ENCODE peak calls at places on chromosomes 6 and 20, in eight cellular contexts. H, D, G, T, E, A, U and Q are unnamed samples.

GRCh38 chr6:148700713-148701392 is 46.0 kb upstream of the UST start:
- DNase-seq in H (no peak), D (no peak), G (no peak), T (no peak), E (no peak), A (no peak), U (no peak), Q (no peak)

GRCh38 chr6:16741112-16742016 is 19.9 kb downstream of the ATXN1 start:
- DNase-seq in H (no peak), D (no peak), G (no peak), T (peak; percentile 67), E (no peak), A (no peak), U (no peak), Q (no peak)

GRCh38 chr6:127186889-127187288 is 68.4 kb downstream of the RSPO3 start:
- DNase-seq in H (peak; percentile 13), D (peak; percentile 67), G (peak; percentile 22), T (no peak), E (peak; percentile 53), A (peak; percentile 94), U (peak; percentile 37), Q (peak; percentile 91)

GRCh38 chr6:113982055-113982550 is 11.2 kb upstream of the HDAC2 start:
- DNase-seq in H (no peak), D (no peak), G (no peak), T (no peak), E (no peak), A (no peak), U (no peak), Q (no peak)

GRCh38 chr20:16485406-16485805 is 87.8 kb downstream of the KIF16B start:
- DNase-seq in H (no peak), D (no peak), G (no peak), T (no peak), E (no peak), A (no peak), U (no peak), Q (no peak)

GRCh38 chr6:32194825-32195651 is 2.6 kb upstream of the GPSM3 start:
- DNase-seq in H (no peak), D (no peak), G (peak; percentile 48), T (no peak), E (no peak), A (no peak), U (peak; percentile 61), Q (no peak)

GRCh38 chr20:10511166-10511506 is 76.0 kb downstream of the SLX4IP start:
- DNase-seq in H (no peak), D (no peak), G (no peak), T (no peak), E (no peak), A (no peak), U (no peak), Q (no peak)

GRCh38 chr20:62666736-62667529 is 24.6 kb downstream of the SLCO4A1 start:
- DNase-seq in H (peak; percentile 58), D (peak; percentile 87), G (no peak), T (peak; percentile 56), E (no peak), A (no peak), U (peak; percentile 60), Q (no peak)

GRCh38 chr6:17707371-17707651 is 586 bp upstream of the NUP153 start:
- DNase-seq in H (no peak), D (no peak), G (no peak), T (no peak), E (no peak), A (no peak), U (no peak), Q (no peak)

GRCh38 chr20:21390768-21391167 is 6.6 kb downstream of the NKX2-4 start:
- DNase-seq in H (no peak), D (no peak), G (no peak), T (no peak), E (no peak), A (no peak), U (no peak), Q (no peak)

GRCh38 chr20:62832212-62832922 is 15.5 kb downstream of the COL9A3 start:
- DNase-seq in H (no peak), D (peak; percentile 74), G (no peak), T (peak; percentile 32), E (no peak), A (peak; percentile 90), U (no peak), Q (no peak)

GRCh38 chr6:72963946-72964345 is 261.4 kb downstream of the KHDC1L start:
- DNase-seq in H (no peak), D (no peak), G (no peak), T (peak; percentile 65), E (no peak), A (no peak), U (no peak), Q (no peak)

GRCh38 chr6:159969204-159969912 is 476 bp downstream of the IGF2R start:
- DNase-seq in H (no peak), D (peak; percentile 70), G (peak; percentile 20), T (no peak), E (no peak), A (peak; percentile 90), U (peak; percentile 51), Q (peak; percentile 82)

DNA sequence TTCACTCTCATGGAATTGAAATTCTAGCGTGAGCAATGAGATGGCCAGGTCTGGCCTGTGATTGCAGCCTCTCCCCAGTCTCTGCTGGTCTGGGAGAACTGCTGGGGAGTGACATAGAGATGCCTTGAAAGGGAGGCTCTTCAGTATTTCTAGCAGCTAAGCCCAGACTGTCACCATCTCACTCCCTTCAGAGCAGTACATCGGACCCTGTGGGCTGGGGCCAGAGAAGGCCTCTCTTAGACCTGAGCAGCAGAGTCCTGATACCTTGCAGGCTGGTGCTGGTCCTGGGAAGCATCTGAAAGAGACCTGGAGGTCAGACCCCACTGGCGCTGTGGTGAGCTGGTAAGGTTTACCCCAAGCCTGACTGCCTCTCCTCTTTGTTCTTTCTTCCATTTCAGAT is 87.4 kb downstream of the TCP11 start:
- DNase-seq in H (no peak), D (peak; percentile 36), G (no peak), T (no peak), E (no peak), A (no peak), U (no peak), Q (no peak)
- H3K27ac ChIP-seq in H (peak overlapping the region; percentile 89), D (peak overlapping the region; percentile 79), G (no peak overlapping the region), T (no peak overlapping the region), E (no peak overlapping the region), A (no peak overlapping the region), U (no peak overlapping the region), Q (peak overlapping the region; percentile 33)

GRCh38 chr20:41170386-41171105 is 33.2 kb downstream of the PLCG1 start:
- DNase-seq in H (no peak), D (no peak), G (no peak), T (no peak), E (peak; percentile 44), A (no peak), U (no peak), Q (peak; percentile 46)
- H3K36me3 ChIP-seq in H (peaks cover 87% of the 10 kb centered on the region), D (peaks cover 12% of the 10 kb centered on the region), G (peaks cover 62% of the 10 kb centered on the region), T (peaks cover 6% of the 10 kb centered on the region), E (peaks cover 91% of the 10 kb centered on the region), A (peaks cover 6% of the 10 kb centered on the region), U (peaks cover 2% of the 10 kb centered on the region), Q (peaks cover 90% of the 10 kb centered on the region)

GRCh38 chr6:130967502-130968469 is 95.3 kb downstream of the EPB41L2 start:
- DNase-seq in H (no peak), D (no peak), G (no peak), T (no peak), E (no peak), A (no peak), U (no peak), Q (no peak)

GRCh38 chr6:130970839-130971410 is 92.1 kb downstream of the EPB41L2 start:
- DNase-seq in H (no peak), D (no peak), G (no peak), T (no peak), E (no peak), A (no peak), U (no peak), Q (no peak)

GRCh38 chr6:130969807-130970491 is 93.1 kb downstream of the EPB41L2 start:
- DNase-seq in H (no peak), D (peak; percentile 62), G (no peak), T (no peak), E (no peak), A (no peak), U (no peak), Q (no peak)

GRCh38 chr6:130966581-130966980 is 96.5 kb downstream of the EPB41L2 start:
- DNase-seq in H (no peak), D (no peak), G (no peak), T (no peak), E (no peak), A (no peak), U (no peak), Q (no peak)

DNA sequence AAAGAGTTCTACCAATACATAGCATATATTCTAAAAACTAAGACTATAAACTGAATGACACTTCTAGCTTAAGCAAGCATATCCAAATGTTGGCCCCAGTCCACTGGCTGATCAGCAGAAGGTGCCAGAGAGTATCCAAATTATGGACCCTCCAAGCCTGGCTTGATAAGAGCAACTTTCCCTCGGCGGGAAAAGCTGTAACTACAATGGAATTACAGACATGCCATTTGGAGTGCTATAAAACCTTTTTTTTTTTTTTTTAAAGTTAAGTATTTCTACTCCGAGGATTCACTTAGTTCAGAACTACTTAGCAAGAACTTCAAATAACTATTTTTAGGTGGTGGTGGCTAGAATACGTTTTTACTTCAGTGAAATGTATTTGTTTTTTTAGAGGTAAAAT is 94.6 kb downstream of the EPB41L2 start:
- DNase-seq in H (no peak), D (no peak), G (no peak), T (no peak), E (no peak), A (no peak), U (no peak), Q (no peak)
- H3K27ac ChIP-seq in H (peak overlapping the region; percentile 73), D (peak overlapping the region; percentile 48), G (no peak overlapping the region), T (no peak overlapping the region), E (no peak overlapping the region), A (peak overlapping the region; percentile 68), U (no peak overlapping the region), Q (peak overlapping the region; percentile 65)

DNA sequence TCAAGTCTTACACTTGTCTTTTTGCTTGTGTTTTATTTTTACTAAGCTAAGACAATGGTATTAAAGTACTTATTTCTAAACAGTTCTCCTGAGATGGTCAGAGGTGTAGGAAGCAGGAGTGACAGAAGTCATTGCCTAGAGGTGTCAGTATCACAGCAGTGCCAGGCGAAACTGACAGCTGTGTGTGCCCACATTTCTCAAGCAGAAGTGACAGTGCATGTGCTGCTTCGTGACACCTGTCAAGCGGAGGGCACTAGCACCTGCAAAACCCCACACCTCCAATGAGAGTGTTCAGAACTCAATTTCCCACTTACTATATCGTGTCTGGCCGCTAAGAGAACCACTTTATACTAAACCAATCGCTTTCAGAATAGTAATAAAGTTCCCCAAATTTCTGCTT is 82.8 kb downstream of the SLC23A2 start:
- DNase-seq in H (no peak), D (no peak), G (no peak), T (no peak), E (no peak), A (no peak), U (no peak), Q (no peak)
- H3K36me3 ChIP-seq in H (no peaks in the 10 kb centered on the region), D (no peaks in the 10 kb centered on the region), G (no peaks in the 10 kb centered on the region), T (no peaks in the 10 kb centered on the region), E (peaks cover 3% of the 10 kb centered on the region), A (no peaks in the 10 kb centered on the region), U (no peaks in the 10 kb centered on the region), Q (no peaks in the 10 kb centered on the region)

GRCh38 chr20:6282642-6283041 is 159.8 kb upstream of the FERMT1 start:
- DNase-seq in H (no peak), D (no peak), G (no peak), T (no peak), E (no peak), A (no peak), U (no peak), Q (no peak)

GRCh38 chr20:6287471-6287870 is 164.6 kb upstream of the FERMT1 start:
- DNase-seq in H (no peak), D (no peak), G (no peak), T (no peak), E (no peak), A (no peak), U (no peak), Q (no peak)
- H3K27ac ChIP-seq in H (no peak overlapping the region), D (no peak overlapping the region), G (no peak overlapping the region), T (no peak overlapping the region), E (no peak overlapping the region), A (no peak overlapping the region), U (no peak overlapping the region), Q (no peak overlapping the region)